ENCODE peak calls at places on chromosomes 16 and 17, in four cellular contexts. One of them, this sample, is unnamed.

GRCh38 chr17:10032142-10032541 is 127.1 kb upstream of the RCVRN start:
- DNase-seq in HepG2: no peak
- DNase-seq in K562: no peak
- DNase-seq in GM12878: no peak
- DNase-seq in this sample: no peak

GRCh38 chr17:71919896-71920295 is 200.9 kb upstream of the SOX9 start:
- DNase-seq in K562: no peak
- DNase-seq in GM12878: no peak
- DNase-seq in HepG2: no peak
- DNase-seq in this sample: no peak

GRCh38 chr16:31190818-31191444 is 11.0 kb downstream of the FUS start:
- DNase-seq in K562: no peak
- DNase-seq in GM12878: no peak
- DNase-seq in HepG2: no peak
- DNase-seq in this sample: no peak

GRCh38 chr17:42180411-42180921 is 476 bp downstream of the KCNH4 start:
- DNase-seq in K562: peak; percentile 31
- DNase-seq in GM12878: no peak
- DNase-seq in HepG2: no peak
- DNase-seq in this sample: peak; percentile 64

GRCh38 chr16:79155904-79156303 is 444.6 kb downstream of the MAF start:
- DNase-seq in HepG2: no peak
- DNase-seq in K562: no peak
- DNase-seq in GM12878: no peak
- DNase-seq in this sample: no peak

GRCh38 chr17:79093270-79093669 is 18.6 kb downstream of the ENGASE start:
- DNase-seq in GM12878: no peak
- DNase-seq in K562: no peak
- DNase-seq in HepG2: no peak
- DNase-seq in this sample: no peak

GRCh38 chr17:28612531-28612930 is 1.5 kb downstream of the RSKR start:
- DNase-seq in K562: no peak
- DNase-seq in GM12878: no peak
- DNase-seq in HepG2: no peak
- DNase-seq in this sample: no peak

GRCh38 chr17:4543557-4544026 is 11.6 kb downstream of the MYBBP1A start:
- DNase-seq in GM12878: no peak
- DNase-seq in HepG2: no peak
- DNase-seq in K562: no peak
- DNase-seq in this sample: no peak

GRCh38 chr16:68778551-68779231 is 41.6 kb downstream of the CDH1 start:
- DNase-seq in GM12878: no peak
- DNase-seq in HepG2: no peak
- DNase-seq in K562: no peak
- DNase-seq in this sample: no peak

GRCh38 chr17:33234930-33235685 is 58.0 kb downstream of the ASIC2 start:
- DNase-seq in GM12878: no peak
- DNase-seq in HepG2: no peak
- DNase-seq in K562: peak; percentile 10
- DNase-seq in this sample: peak; percentile 24

GRCh38 chr16:30185683-30186421 is 2.5 kb downstream of the CORO1A start:
- DNase-seq in HepG2: no peak
- DNase-seq in GM12878: peak; percentile 79
- DNase-seq in K562: peak; percentile 16
- DNase-seq in this sample: peak; percentile 30

GRCh38 chr16:88705746-88706287 is 391 bp downstream of the RNF166 start:
- DNase-seq in K562: no peak
- DNase-seq in HepG2: no peak
- DNase-seq in GM12878: no peak
- DNase-seq in this sample: no peak

GRCh38 chr16:56203052-56203451 is 11.8 kb downstream of the GNAO1 start:
- DNase-seq in GM12878: no peak
- DNase-seq in K562: peak; percentile 67
- DNase-seq in HepG2: peak; percentile 63
- DNase-seq in this sample: peak; percentile 44

GRCh38 chr16:79607587-79607986 is 7.0 kb upstream of the MAF start:
- DNase-seq in HepG2: no peak
- DNase-seq in K562: no peak
- DNase-seq in GM12878: no peak
- DNase-seq in this sample: no peak

GRCh38 chr16:50528820-50529219 is 19.4 kb upstream of the NKD1 start:
- DNase-seq in HepG2: no peak
- DNase-seq in K562: no peak
- DNase-seq in GM12878: no peak
- DNase-seq in this sample: no peak

GRCh38 chr16:88464447-88465318 is 11.6 kb downstream of the ZFPM1 start:
- DNase-seq in GM12878: no peak
- DNase-seq in K562: peak; percentile 61
- DNase-seq in HepG2: no peak
- DNase-seq in this sample: peak; percentile 90

DNA sequence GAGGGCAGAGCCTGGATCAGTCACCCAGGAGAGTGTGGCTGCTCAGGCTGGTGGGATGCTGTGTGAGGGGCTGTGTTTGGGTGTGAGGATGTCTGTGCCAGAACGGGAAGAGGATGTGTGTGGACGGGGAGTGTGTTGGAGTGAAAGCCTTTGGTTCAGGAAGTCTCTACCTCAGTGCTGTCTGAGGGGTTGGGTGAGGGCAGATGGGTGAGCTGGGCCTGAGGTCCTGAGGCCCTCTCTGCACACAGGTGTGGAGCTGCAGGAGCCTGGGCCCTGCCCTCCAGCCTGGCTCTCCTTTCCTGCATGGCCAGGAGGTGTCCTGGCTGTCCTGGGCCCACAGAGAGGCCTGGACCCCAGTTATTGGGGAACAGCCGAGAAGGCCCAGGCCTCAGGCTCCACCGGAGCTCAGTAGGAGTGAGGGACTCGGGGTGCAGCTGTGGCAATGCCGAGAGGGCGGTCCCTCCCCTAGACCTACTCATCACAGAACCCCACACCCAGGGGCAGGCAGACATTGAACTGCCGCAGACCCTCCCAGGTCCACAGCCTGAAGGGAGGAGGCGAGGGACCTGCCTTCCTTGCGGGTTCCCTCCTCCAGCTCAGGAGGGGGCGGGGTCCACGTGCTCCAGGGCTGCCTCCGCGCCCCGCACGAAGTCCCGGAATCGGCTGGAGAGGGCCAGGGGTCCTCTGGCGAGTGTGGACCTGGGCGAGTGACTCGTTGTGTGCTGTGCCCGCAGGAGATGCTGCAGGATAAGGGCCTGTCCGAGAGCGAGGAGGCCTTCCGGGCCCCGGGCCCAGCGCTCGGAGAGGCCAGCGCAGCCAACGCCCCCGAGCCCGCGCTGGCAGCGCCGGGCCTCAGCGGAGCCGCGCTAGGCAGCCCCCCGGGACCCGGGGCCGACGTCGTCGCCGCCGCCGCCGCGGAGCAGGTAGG is 3.8 kb downstream of the TBX4 start:
- DNase-seq in HepG2: no peak
- DNase-seq in K562: no peak
- DNase-seq in GM12878: no peak
- DNase-seq in this sample: no peak
- H3K4me3 ChIP-seq in HepG2: no peak overlapping the region
- H3K4me3 ChIP-seq in K562: no peak overlapping the region
- H3K4me3 ChIP-seq in GM12878: no peak overlapping the region
- H3K4me3 ChIP-seq in this sample: no peak overlapping the region

GRCh38 chr16:48833461-48833860 is 223.5 kb upstream of the N4BP1 start:
- DNase-seq in GM12878: no peak
- DNase-seq in HepG2: no peak
- DNase-seq in K562: peak; percentile 11
- DNase-seq in this sample: no peak

GRCh38 chr16:48824271-48824670 is 214.3 kb upstream of the N4BP1 start:
- DNase-seq in K562: no peak
- DNase-seq in GM12878: no peak
- DNase-seq in HepG2: no peak
- DNase-seq in this sample: no peak

GRCh38 chr16:48831081-48831722 is 221.2 kb upstream of the N4BP1 start:
- DNase-seq in GM12878: no peak
- DNase-seq in HepG2: peak; percentile 10
- DNase-seq in K562: peak; percentile 16
- DNase-seq in this sample: no peak

GRCh38 chr16:48829911-48830310 is 219.9 kb upstream of the N4BP1 start:
- DNase-seq in GM12878: no peak
- DNase-seq in K562: no peak
- DNase-seq in HepG2: no peak
- DNase-seq in this sample: no peak

DNA sequence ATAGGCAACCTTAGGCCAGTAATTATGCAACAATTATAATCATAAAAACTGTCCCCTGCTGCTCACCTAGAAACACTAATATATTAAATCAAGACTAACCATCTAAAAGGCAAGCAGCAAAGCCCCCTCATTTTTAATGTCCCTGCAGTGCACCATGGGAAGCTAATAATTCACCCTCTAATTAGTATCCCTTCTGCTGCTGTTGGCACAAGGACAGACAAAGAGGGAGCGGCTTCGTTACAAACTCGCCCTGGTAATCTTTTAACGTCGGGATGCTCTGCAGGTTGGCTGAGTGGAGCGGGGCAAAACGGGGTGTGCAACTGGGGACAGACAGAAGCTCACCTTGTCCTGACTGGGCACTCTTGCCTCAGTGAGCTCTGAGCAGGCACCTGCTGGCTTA is 219.4 kb upstream of the N4BP1 start:
- DNase-seq in GM12878: no peak
- DNase-seq in K562: no peak
- DNase-seq in HepG2: no peak
- DNase-seq in this sample: no peak
- TF ChIP-seq RFX5 in GM12878: no peak
- TF ChIP-seq RFX5 in K562: no peak
- TF ChIP-seq RFX5 in HepG2: no peak
- TF ChIP-seq RFX5 in this sample: no peak

DNA sequence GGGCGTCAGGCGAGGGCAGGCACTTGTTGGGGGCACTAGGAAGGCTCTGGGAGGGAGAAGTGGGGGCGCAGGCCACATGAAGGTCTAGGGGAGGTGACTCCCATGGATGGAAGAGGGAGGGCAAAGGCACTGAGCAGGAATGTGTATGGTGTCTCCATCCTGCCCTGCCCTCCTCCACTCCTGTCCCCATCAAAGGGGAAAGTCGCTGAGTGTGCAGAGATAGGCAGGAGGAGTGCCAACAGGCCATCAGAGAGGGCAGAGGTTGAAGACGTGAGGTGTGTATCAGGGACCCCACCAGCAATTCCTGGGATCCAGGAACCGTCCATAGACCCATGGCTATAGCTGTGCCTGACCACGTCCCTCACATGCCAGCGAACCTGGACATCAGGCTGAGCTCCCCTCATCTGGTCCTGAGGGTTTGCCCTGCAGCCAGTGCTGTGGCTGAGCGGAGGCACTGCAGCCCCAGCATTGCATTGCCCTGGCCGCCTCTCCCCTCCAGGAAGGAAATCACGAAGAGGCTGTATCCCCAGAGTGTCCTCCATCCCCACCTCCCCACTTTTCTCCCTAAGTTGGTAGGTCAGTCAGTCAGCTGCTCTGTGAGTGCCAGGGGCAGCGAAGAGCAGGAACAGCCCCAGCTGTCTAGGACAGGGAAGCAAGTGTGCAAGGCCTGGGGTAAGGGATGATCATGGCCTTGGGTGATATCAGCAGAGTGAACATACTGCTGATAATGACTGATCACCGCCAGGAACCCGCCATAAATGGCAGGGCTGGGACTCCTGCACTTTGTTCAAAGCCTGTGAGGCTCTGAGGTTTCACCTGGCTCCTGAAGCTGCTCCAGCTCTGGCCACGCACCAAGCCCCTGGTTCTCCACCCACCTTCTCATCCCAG is 6.2 kb upstream of the CYB561 start:
- DNase-seq in GM12878: no peak
- DNase-seq in K562: peak; percentile 14
- DNase-seq in HepG2: no peak
- DNase-seq in this sample: peak; percentile 40
- TF ChIP-seq NFIC in GM12878: no peak
- TF ChIP-seq NFIC in K562: no peak
- TF ChIP-seq NFIC in HepG2: no peak
- TF ChIP-seq NFIC in this sample: no peak

GRCh38 chr17:35789044-35789443 is 6.4 kb downstream of the MMP28 start:
- DNase-seq in HepG2: no peak
- DNase-seq in K562: no peak
- DNase-seq in GM12878: no peak
- DNase-seq in this sample: no peak
- H3K4me3 ChIP-seq in HepG2: no peak overlapping the region
- H3K4me3 ChIP-seq in K562: no peak overlapping the region
- H3K4me3 ChIP-seq in GM12878: no peak overlapping the region
- H3K4me3 ChIP-seq in this sample: no peak overlapping the region

GRCh38 chr16:81585785-81586184 is 141.2 kb downstream of the CMIP start:
- DNase-seq in HepG2: peak; percentile 50
- DNase-seq in GM12878: no peak
- DNase-seq in K562: peak; percentile 42
- DNase-seq in this sample: no peak

GRCh38 chr16:81586421-81586820 is 141.8 kb downstream of the CMIP start:
- DNase-seq in HepG2: no peak
- DNase-seq in K562: no peak
- DNase-seq in GM12878: no peak
- DNase-seq in this sample: no peak

GRCh38 chr16:81583893-81584705 is 139.5 kb downstream of the CMIP start:
- DNase-seq in K562: no peak
- DNase-seq in GM12878: no peak
- DNase-seq in HepG2: no peak
- DNase-seq in this sample: no peak

GRCh38 chr16:81581107-81581506 is 136.5 kb downstream of the CMIP start:
- DNase-seq in GM12878: no peak
- DNase-seq in HepG2: no peak
- DNase-seq in K562: no peak
- DNase-seq in this sample: no peak

DNA sequence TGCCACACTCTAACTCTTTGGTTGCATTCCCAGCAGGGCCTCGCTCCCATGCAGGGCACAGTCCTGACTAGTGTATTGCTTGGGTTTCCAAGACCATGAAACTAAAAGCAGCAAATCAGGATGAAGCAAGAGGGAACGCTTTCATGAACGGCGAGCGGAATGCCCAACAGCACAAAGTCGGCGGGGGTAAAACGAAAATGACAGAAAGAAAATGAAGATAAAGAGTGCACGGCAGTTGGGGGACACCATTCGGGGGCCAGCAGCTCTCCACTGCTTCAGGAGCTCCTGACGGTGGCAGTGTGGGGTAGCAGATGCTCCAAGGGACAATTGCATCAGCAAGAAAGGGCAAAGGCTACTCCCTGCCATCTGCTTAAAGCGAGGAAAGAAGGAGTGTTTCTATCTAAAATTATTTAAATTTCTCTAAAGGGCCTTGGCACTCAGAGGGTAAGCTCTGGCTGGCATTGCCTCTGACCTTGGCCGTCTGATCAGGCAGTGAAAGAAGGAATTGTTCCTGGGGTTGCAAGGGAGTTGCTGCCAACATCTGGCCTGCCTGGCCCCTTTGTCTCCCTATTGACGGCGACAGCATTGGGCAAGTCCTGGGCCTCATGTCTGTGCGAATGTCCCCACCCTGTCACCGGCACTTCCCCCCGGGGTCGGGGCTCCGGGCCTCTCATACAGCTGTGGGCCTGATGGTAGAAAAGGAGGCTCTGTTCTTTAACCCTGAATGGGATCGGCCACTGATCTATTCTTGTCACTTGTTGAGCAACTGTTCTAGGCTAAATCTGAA is 138.2 kb downstream of the CMIP start:
- DNase-seq in K562: no peak
- DNase-seq in HepG2: peak; percentile 79
- DNase-seq in GM12878: no peak
- DNase-seq in this sample: no peak
- TF ChIP-seq RFX5 in K562: no peak
- TF ChIP-seq RFX5 in HepG2: no peak
- TF ChIP-seq RFX5 in GM12878: no peak
- TF ChIP-seq RFX5 in this sample: no peak

This sample was measured in SK-N-SH.